ENCODE peak calls at places on chromosomes 5 and 9, in four cellular contexts. K is HepG2, A is GM12878, D is SK-N-SH. W is an unnamed sample.

GRCh38 chr9:101527066-101527465 is 6.6 kb upstream of the RNF20 start:
- DNase-seq in K (no peak), A (no peak), D (no peak), W (no peak)

GRCh38 chr9:77977210-77977611 is 54.4 kb downstream of the GNAQ start:
- DNase-seq in K (peak; percentile 79), A (no peak), D (peak; percentile 25), W (peak; percentile 71)

GRCh38 chr5:69364850-69365249 is 4.5 kb downstream of the AK6 start:
- DNase-seq in K (no peak), A (no peak), D (no peak), W (no peak)

GRCh38 chr5:51389582-51390463 is 6.6 kb downstream of the ISL1 start:
- DNase-seq in K (no peak), A (no peak), D (peak; percentile 61), W (no peak)

GRCh38 chr5:174843263-174844250 is 119.2 kb downstream of the MSX2 start:
- DNase-seq in K (no peak), A (no peak), D (peak; percentile 13), W (no peak)

GRCh38 chr5:10479226-10479721 is 37.6 kb downstream of the ROPN1L start:
- DNase-seq in K (no peak), A (no peak), D (no peak), W (peak; percentile 65)

GRCh38 chr5:98307811-98308210 is 465.7 kb upstream of the RGMB start:
- DNase-seq in K (no peak), A (no peak), D (no peak), W (no peak)

GRCh38 chr9:93304574-93305496 is 120.9 kb downstream of the WNK2 start:
- DNase-seq in K (peak; percentile 72), A (no peak), D (peak; percentile 87), W (peak; percentile 60)

GRCh38 chr9:38413283-38413682 is 11.0 kb downstream of the IGFBPL1 start:
- DNase-seq in K (no peak), A (no peak), D (no peak), W (no peak)

GRCh38 chr9:96071245-96072124 is 196.0 kb downstream of the ERCC6L2 start:
- DNase-seq in K (peak; percentile 16), A (no peak), D (peak; percentile 63), W (peak; percentile 76)

DNA sequence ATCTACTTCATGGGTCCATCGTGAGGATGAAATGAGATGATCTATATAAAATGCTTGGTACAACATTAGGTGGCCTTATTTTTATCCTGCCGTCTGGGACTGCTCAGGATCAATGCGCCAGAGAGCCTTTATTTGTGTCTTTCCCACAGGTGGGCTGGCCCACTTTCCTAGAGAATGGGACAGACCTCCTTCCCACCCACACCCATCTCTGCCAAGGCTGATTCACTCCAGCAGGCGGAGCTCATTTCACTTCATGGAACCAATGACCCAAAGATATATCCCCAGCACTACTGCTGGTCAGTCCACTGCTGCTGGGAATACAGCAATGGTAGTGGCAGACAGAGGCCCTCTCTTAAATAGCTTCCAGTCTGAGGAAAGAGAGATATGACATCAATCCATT is 35.7 kb downstream of the TGFBI start:
- DNase-seq in K (no peak), A (no peak), D (no peak), W (no peak)
- TF ChIP-seq CTCF in K (no peak), A (no peak), D (no peak), W (no peak)

GRCh38 chr5:17477553-17478265 is 20.3 kb upstream of the TAF11L2 start:
- DNase-seq in K (no peak), A (no peak), D (peak; percentile 60), W (no peak)
- TF ChIP-seq PBX3 in K (no peak), A (no peak), D (no peak), W (no peak)

GRCh38 chr9:127523312-127523851 is 72.1 kb downstream of the LRSAM1 start:
- DNase-seq in K (no peak), A (no peak), D (peak; percentile 68), W (no peak)
- TF ChIP-seq CTCF in K (peak; percentile 61), A (peak; percentile 39), D (peak; percentile 66), W (peak; percentile 38)

DNA sequence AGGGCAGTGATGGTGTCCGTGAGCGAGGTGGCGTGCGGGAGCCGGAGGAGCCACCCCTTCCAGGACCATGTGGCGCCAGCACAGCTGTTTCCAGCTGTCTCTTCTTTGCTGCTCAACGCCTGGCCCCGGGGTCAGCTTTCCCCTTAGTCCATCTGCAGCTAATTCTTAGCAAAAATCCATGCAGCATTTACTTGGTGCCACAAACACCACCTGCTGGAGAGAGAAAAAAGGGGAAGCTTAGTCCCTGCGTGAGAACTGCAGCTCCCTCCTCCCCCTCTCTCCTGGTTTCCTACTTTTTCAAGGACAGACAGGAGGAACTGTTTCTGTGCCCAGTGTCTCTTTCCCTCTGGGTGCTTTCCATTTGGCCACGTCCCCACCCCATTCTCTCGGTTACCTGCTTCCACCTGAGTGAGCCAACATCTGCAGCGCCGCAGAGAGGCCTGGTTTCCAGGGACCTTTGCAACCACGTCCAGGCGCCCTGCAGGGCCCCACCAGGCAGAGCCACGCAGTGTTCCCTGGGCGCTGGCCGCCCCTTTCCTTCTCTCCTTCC is 3.4 kb downstream of the SLC6A19 start:
- DNase-seq in K (peak; percentile 71), A (no peak), D (peak; percentile 76), W (peak; percentile 28)
- TF ChIP-seq PBX3 in K (no peak), A (no peak), D (no peak), W (no peak)